ENCODE peak calls at places on chromosomes 6 and 20, in five cellular contexts. One of them, this sample, is unnamed.

GRCh38 chr6:1527098-1527497 is 82.6 kb upstream of the FOXC1 start:
- DNase-seq in left colon: peak; percentile 28
- DNase-seq in progenitor cell of endocrine pancreas: no peak
- DNase-seq in stimulated activated CD4-positive, alpha-beta T cell treated with anti-CD3 and anti-CD28 coated beads, Interleukin-15, amount 100 ng/mL, for 48 hours: no peak
- DNase-seq in AG10803: peak; percentile 37
- DNase-seq in this sample: peak; percentile 57

GRCh38 chr6:158387036-158387435 is 74.8 kb downstream of the TULP4 start:
- DNase-seq in left colon: no peak
- DNase-seq in AG10803: no peak
- DNase-seq in progenitor cell of endocrine pancreas: no peak
- DNase-seq in stimulated activated CD4-positive, alpha-beta T cell treated with anti-CD3 and anti-CD28 coated beads, Interleukin-15, amount 100 ng/mL, for 48 hours: no peak
- DNase-seq in this sample: no peak

GRCh38 chr6:148743476-148743875 is 3.4 kb upstream of the UST start:
- DNase-seq in stimulated activated CD4-positive, alpha-beta T cell treated with anti-CD3 and anti-CD28 coated beads, Interleukin-15, amount 100 ng/mL, for 48 hours: no peak
- DNase-seq in progenitor cell of endocrine pancreas: no peak
- DNase-seq in left colon: no peak
- DNase-seq in AG10803: no peak
- DNase-seq in this sample: no peak

GRCh38 chr6:170087946-170088348 is 202.9 kb downstream of the DLL1 start:
- DNase-seq in stimulated activated CD4-positive, alpha-beta T cell treated with anti-CD3 and anti-CD28 coated beads, Interleukin-15, amount 100 ng/mL, for 48 hours: peak; percentile 21
- DNase-seq in left colon: peak; percentile 40
- DNase-seq in AG10803: no peak
- DNase-seq in progenitor cell of endocrine pancreas: no peak
- DNase-seq in this sample: no peak

GRCh38 chr6:90466191-90466940 is 120.5 kb downstream of the MAP3K7 start:
- DNase-seq in stimulated activated CD4-positive, alpha-beta T cell treated with anti-CD3 and anti-CD28 coated beads, Interleukin-15, amount 100 ng/mL, for 48 hours: no peak
- DNase-seq in AG10803: no peak
- DNase-seq in progenitor cell of endocrine pancreas: no peak
- DNase-seq in left colon: no peak
- DNase-seq in this sample: no peak

GRCh38 chr6:26249959-26250805 is 114.8 kb upstream of the BTN3A2 start:
- DNase-seq in left colon: peak; percentile 83
- DNase-seq in stimulated activated CD4-positive, alpha-beta T cell treated with anti-CD3 and anti-CD28 coated beads, Interleukin-15, amount 100 ng/mL, for 48 hours: peak; percentile 71
- DNase-seq in AG10803: peak; percentile 51
- DNase-seq in progenitor cell of endocrine pancreas: peak; percentile 50
- DNase-seq in this sample: peak; percentile 71

GRCh38 chr6:111253999-111254778 is 166.9 kb downstream of the SLC16A10 start:
- DNase-seq in progenitor cell of endocrine pancreas: no peak
- DNase-seq in stimulated activated CD4-positive, alpha-beta T cell treated with anti-CD3 and anti-CD28 coated beads, Interleukin-15, amount 100 ng/mL, for 48 hours: no peak
- DNase-seq in AG10803: no peak
- DNase-seq in left colon: no peak
- DNase-seq in this sample: no peak

GRCh38 chr6:94751641-94752329 is 825.5 kb upstream of the MANEA start:
- DNase-seq in left colon: no peak
- DNase-seq in AG10803: no peak
- DNase-seq in stimulated activated CD4-positive, alpha-beta T cell treated with anti-CD3 and anti-CD28 coated beads, Interleukin-15, amount 100 ng/mL, for 48 hours: no peak
- DNase-seq in progenitor cell of endocrine pancreas: no peak
- DNase-seq in this sample: no peak

GRCh38 chr6:10030942-10031537 is 383.8 kb downstream of the TFAP2A start:
- DNase-seq in left colon: no peak
- DNase-seq in AG10803: no peak
- DNase-seq in progenitor cell of endocrine pancreas: no peak
- DNase-seq in stimulated activated CD4-positive, alpha-beta T cell treated with anti-CD3 and anti-CD28 coated beads, Interleukin-15, amount 100 ng/mL, for 48 hours: no peak
- DNase-seq in this sample: no peak

GRCh38 chr20:36306557-36307411 is 645 bp downstream of the DLGAP4 start:
- DNase-seq in progenitor cell of endocrine pancreas: no peak
- DNase-seq in stimulated activated CD4-positive, alpha-beta T cell treated with anti-CD3 and anti-CD28 coated beads, Interleukin-15, amount 100 ng/mL, for 48 hours: no peak
- DNase-seq in AG10803: no peak
- DNase-seq in left colon: no peak
- DNase-seq in this sample: no peak

GRCh38 chr20:37756234-37756633 is 62.4 kb downstream of the CTNNBL1 start:
- DNase-seq in stimulated activated CD4-positive, alpha-beta T cell treated with anti-CD3 and anti-CD28 coated beads, Interleukin-15, amount 100 ng/mL, for 48 hours: no peak
- DNase-seq in AG10803: no peak
- DNase-seq in left colon: no peak
- DNase-seq in progenitor cell of endocrine pancreas: no peak
- DNase-seq in this sample: no peak

This sample was measured in cardiac muscle cell.